ENCODE peak calls at places on chromosomes 13 and 19, in eight cellular contexts. One of them, this sample, is unnamed.

GRCh38 chr19:5934779-5935472 is 20.9 kb downstream of the CAPS start:
- DNase-seq in C1 segment of cervical spinal cord: no peak
- DNase-seq in naive B cell: no peak
- DNase-seq in Daoy: no peak
- DNase-seq in T-helper 17 cell: no peak
- DNase-seq in stimulated activated CD8-positive, alpha-beta memory T cell treated with anti-CD3 and anti-CD28 coated beads, Interleukin-15, amount 100 ng/mL, for 48 hours: no peak
- DNase-seq in fibroblast of lung: peak
- DNase-seq in RPMI8226: no peak
- DNase-seq in this sample: no peak

GRCh38 chr13:93004919-93005318 is 221.7 kb upstream of the GPC6 start:
- DNase-seq in stimulated activated CD8-positive, alpha-beta memory T cell treated with anti-CD3 and anti-CD28 coated beads, Interleukin-15, amount 100 ng/mL, for 48 hours: no peak
- DNase-seq in naive B cell: no peak
- DNase-seq in RPMI8226: no peak
- DNase-seq in T-helper 17 cell: no peak
- DNase-seq in C1 segment of cervical spinal cord: no peak
- DNase-seq in fibroblast of lung: peak
- DNase-seq in Daoy: no peak
- DNase-seq in this sample: no peak

GRCh38 chr13:84296386-84296785 is 414.1 kb upstream of the SLITRK1 start:
- DNase-seq in C1 segment of cervical spinal cord: no peak
- DNase-seq in RPMI8226: no peak
- DNase-seq in stimulated activated CD8-positive, alpha-beta memory T cell treated with anti-CD3 and anti-CD28 coated beads, Interleukin-15, amount 100 ng/mL, for 48 hours: no peak
- DNase-seq in Daoy: no peak
- DNase-seq in naive B cell: no peak
- DNase-seq in T-helper 17 cell: no peak
- DNase-seq in fibroblast of lung: peak
- DNase-seq in this sample: no peak

GRCh38 chr19:53868892-53869804 is 1.5 kb downstream of the MYADM start:
- DNase-seq in naive B cell: peak
- DNase-seq in stimulated activated CD8-positive, alpha-beta memory T cell treated with anti-CD3 and anti-CD28 coated beads, Interleukin-15, amount 100 ng/mL, for 48 hours: peak
- DNase-seq in fibroblast of lung: peak
- DNase-seq in RPMI8226: peak
- DNase-seq in Daoy: peak
- DNase-seq in C1 segment of cervical spinal cord: peak
- DNase-seq in T-helper 17 cell: peak
- DNase-seq in this sample: peak

GRCh38 chr13:77300176-77301141 is 26.4 kb downstream of the MYCBP2 start:
- DNase-seq in T-helper 17 cell: no peak
- DNase-seq in fibroblast of lung: peak
- DNase-seq in stimulated activated CD8-positive, alpha-beta memory T cell treated with anti-CD3 and anti-CD28 coated beads, Interleukin-15, amount 100 ng/mL, for 48 hours: no peak
- DNase-seq in naive B cell: no peak
- DNase-seq in Daoy: no peak
- DNase-seq in RPMI8226: no peak
- DNase-seq in C1 segment of cervical spinal cord: no peak
- DNase-seq in this sample: no peak

GRCh38 chr13:25180795-25181537 is 8.9 kb upstream of the AMER2 start:
- DNase-seq in naive B cell: no peak
- DNase-seq in C1 segment of cervical spinal cord: no peak
- DNase-seq in fibroblast of lung: no peak
- DNase-seq in Daoy: no peak
- DNase-seq in stimulated activated CD8-positive, alpha-beta memory T cell treated with anti-CD3 and anti-CD28 coated beads, Interleukin-15, amount 100 ng/mL, for 48 hours: no peak
- DNase-seq in T-helper 17 cell: no peak
- DNase-seq in RPMI8226: no peak
- DNase-seq in this sample: no peak

GRCh38 chr13:23175920-23176319 is 4.9 kb upstream of the SGCG start:
- DNase-seq in C1 segment of cervical spinal cord: no peak
- DNase-seq in Daoy: no peak
- DNase-seq in T-helper 17 cell: no peak
- DNase-seq in stimulated activated CD8-positive, alpha-beta memory T cell treated with anti-CD3 and anti-CD28 coated beads, Interleukin-15, amount 100 ng/mL, for 48 hours: no peak
- DNase-seq in naive B cell: no peak
- DNase-seq in RPMI8226: no peak
- DNase-seq in fibroblast of lung: no peak
- DNase-seq in this sample: no peak

GRCh38 chr19:50835785-50836542 is 2.6 kb upstream of the KLK15 start:
- DNase-seq in stimulated activated CD8-positive, alpha-beta memory T cell treated with anti-CD3 and anti-CD28 coated beads, Interleukin-15, amount 100 ng/mL, for 48 hours: peak
- DNase-seq in fibroblast of lung: peak
- DNase-seq in C1 segment of cervical spinal cord: no peak
- DNase-seq in Daoy: peak
- DNase-seq in naive B cell: peak
- DNase-seq in T-helper 17 cell: peak
- DNase-seq in RPMI8226: peak
- DNase-seq in this sample: peak

GRCh38 chr19:45641274-45642105 is 2.3 kb upstream of the EML2 start:
- DNase-seq in C1 segment of cervical spinal cord: no peak
- DNase-seq in Daoy: peak
- DNase-seq in T-helper 17 cell: peak
- DNase-seq in naive B cell: peak
- DNase-seq in fibroblast of lung: peak
- DNase-seq in RPMI8226: peak
- DNase-seq in stimulated activated CD8-positive, alpha-beta memory T cell treated with anti-CD3 and anti-CD28 coated beads, Interleukin-15, amount 100 ng/mL, for 48 hours: peak
- DNase-seq in this sample: peak

GRCh38 chr19:22628401-22628800 is 5.7 kb upstream of the ZNF492 start:
- DNase-seq in fibroblast of lung: no peak
- DNase-seq in Daoy: no peak
- DNase-seq in naive B cell: no peak
- DNase-seq in stimulated activated CD8-positive, alpha-beta memory T cell treated with anti-CD3 and anti-CD28 coated beads, Interleukin-15, amount 100 ng/mL, for 48 hours: no peak
- DNase-seq in RPMI8226: no peak
- DNase-seq in T-helper 17 cell: no peak
- DNase-seq in C1 segment of cervical spinal cord: no peak
- DNase-seq in this sample: no peak

GRCh38 chr13:106573279-106573831 is 5.4 kb upstream of the ARGLU1 start:
- DNase-seq in T-helper 17 cell: no peak
- DNase-seq in stimulated activated CD8-positive, alpha-beta memory T cell treated with anti-CD3 and anti-CD28 coated beads, Interleukin-15, amount 100 ng/mL, for 48 hours: no peak
- DNase-seq in Daoy: no peak
- DNase-seq in naive B cell: no peak
- DNase-seq in fibroblast of lung: peak
- DNase-seq in C1 segment of cervical spinal cord: no peak
- DNase-seq in RPMI8226: no peak
- DNase-seq in this sample: no peak